ENCODE peak calls at places on chromosomes 5 and 9, in six cellular contexts. One of them, this sample, is unnamed.

GRCh38 chr9:128798896-128799295 is 11.8 kb downstream of the TBC1D13 start:
- DNase-seq in A549: no peak
- DNase-seq in HS-5: no peak
- DNase-seq in activated CD4-positive, alpha-beta T cell treated with anti-CD3 and anti-CD28 coated beads for 36 hours: no peak
- DNase-seq in foreskin fibroblast: no peak
- DNase-seq in HFFc6: no peak
- DNase-seq in this sample: no peak

GRCh38 chr5:19270153-19270552 is 717.8 kb downstream of the CDH18 start:
- DNase-seq in A549: no peak
- DNase-seq in HS-5: no peak
- DNase-seq in activated CD4-positive, alpha-beta T cell treated with anti-CD3 and anti-CD28 coated beads for 36 hours: no peak
- DNase-seq in foreskin fibroblast: no peak
- DNase-seq in HFFc6: no peak
- DNase-seq in this sample: no peak

GRCh38 chr5:138179277-138179857 is 455 bp downstream of the KIF20A start:
- DNase-seq in A549: peak
- DNase-seq in HS-5: no peak
- DNase-seq in activated CD4-positive, alpha-beta T cell treated with anti-CD3 and anti-CD28 coated beads for 36 hours: peak
- DNase-seq in foreskin fibroblast: peak
- DNase-seq in HFFc6: no peak
- DNase-seq in this sample: no peak

GRCh38 chr9:33076031-33076359 is 479 bp downstream of the SMU1 start:
- DNase-seq in A549: no peak
- DNase-seq in HS-5: no peak
- DNase-seq in activated CD4-positive, alpha-beta T cell treated with anti-CD3 and anti-CD28 coated beads for 36 hours: no peak
- DNase-seq in foreskin fibroblast: no peak
- DNase-seq in HFFc6: peak
- DNase-seq in this sample: no peak

GRCh38 chr5:36450229-36451024 is 148.7 kb upstream of the RANBP3L start:
- DNase-seq in A549: no peak
- DNase-seq in HS-5: peak
- DNase-seq in activated CD4-positive, alpha-beta T cell treated with anti-CD3 and anti-CD28 coated beads for 36 hours: no peak
- DNase-seq in foreskin fibroblast: peak
- DNase-seq in HFFc6: peak
- DNase-seq in this sample: peak

GRCh38 chr5:90386099-90386710 is 23.4 kb downstream of the CETN3 start:
- DNase-seq in A549: no peak
- DNase-seq in HS-5: no peak
- DNase-seq in activated CD4-positive, alpha-beta T cell treated with anti-CD3 and anti-CD28 coated beads for 36 hours: no peak
- DNase-seq in foreskin fibroblast: no peak
- DNase-seq in HFFc6: no peak
- DNase-seq in this sample: peak

GRCh38 chr5:1003296-1003937 is 5.2 kb upstream of the NKD2 start:
- DNase-seq in A549: no peak
- DNase-seq in HS-5: peak
- DNase-seq in activated CD4-positive, alpha-beta T cell treated with anti-CD3 and anti-CD28 coated beads for 36 hours: peak
- DNase-seq in foreskin fibroblast: no peak
- DNase-seq in HFFc6: no peak
- DNase-seq in this sample: peak

GRCh38 chr9:98291775-98292174 is 36.3 kb upstream of the TBC1D2 start:
- DNase-seq in A549: no peak
- DNase-seq in HS-5: no peak
- DNase-seq in activated CD4-positive, alpha-beta T cell treated with anti-CD3 and anti-CD28 coated beads for 36 hours: no peak
- DNase-seq in foreskin fibroblast: no peak
- DNase-seq in HFFc6: no peak
- DNase-seq in this sample: no peak

GRCh38 chr5:122126177-122126701 is 3.1 kb upstream of the ZNF474 start:
- DNase-seq in A549: no peak
- DNase-seq in HS-5: no peak
- DNase-seq in activated CD4-positive, alpha-beta T cell treated with anti-CD3 and anti-CD28 coated beads for 36 hours: no peak
- DNase-seq in foreskin fibroblast: peak
- DNase-seq in HFFc6: peak
- DNase-seq in this sample: no peak

GRCh38 chr9:16729656-16730055 is 140.8 kb downstream of the BNC2 start:
- DNase-seq in A549: no peak
- DNase-seq in HS-5: no peak
- DNase-seq in activated CD4-positive, alpha-beta T cell treated with anti-CD3 and anti-CD28 coated beads for 36 hours: no peak
- DNase-seq in foreskin fibroblast: no peak
- DNase-seq in HFFc6: no peak
- DNase-seq in this sample: no peak

GRCh38 chr9:21813575-21814473 is 11.4 kb downstream of the MTAP start:
- DNase-seq in A549: no peak
- DNase-seq in HS-5: no peak
- DNase-seq in activated CD4-positive, alpha-beta T cell treated with anti-CD3 and anti-CD28 coated beads for 36 hours: peak
- DNase-seq in foreskin fibroblast: peak
- DNase-seq in HFFc6: peak
- DNase-seq in this sample: peak

GRCh38 chr5:158837908-158838307 is 261.8 kb downstream of the EBF1 start:
- DNase-seq in A549: no peak
- DNase-seq in HS-5: no peak
- DNase-seq in activated CD4-positive, alpha-beta T cell treated with anti-CD3 and anti-CD28 coated beads for 36 hours: no peak
- DNase-seq in foreskin fibroblast: no peak
- DNase-seq in HFFc6: no peak
- DNase-seq in this sample: no peak

GRCh38 chr5:124236366-124237231 is 509.8 kb downstream of the ZNF608 start:
- DNase-seq in A549: no peak
- DNase-seq in HS-5: no peak
- DNase-seq in activated CD4-positive, alpha-beta T cell treated with anti-CD3 and anti-CD28 coated beads for 36 hours: no peak
- DNase-seq in foreskin fibroblast: peak
- DNase-seq in HFFc6: no peak
- DNase-seq in this sample: no peak

GRCh38 chr5:94674841-94675382 is 56.4 kb downstream of the SLF1 start:
- DNase-seq in A549: no peak
- DNase-seq in HS-5: no peak
- DNase-seq in activated CD4-positive, alpha-beta T cell treated with anti-CD3 and anti-CD28 coated beads for 36 hours: no peak
- DNase-seq in foreskin fibroblast: no peak
- DNase-seq in HFFc6: no peak
- DNase-seq in this sample: no peak

GRCh38 chr5:137648361-137648760 is 87.5 kb downstream of the KLHL3 start:
- DNase-seq in A549: no peak
- DNase-seq in HS-5: no peak
- DNase-seq in activated CD4-positive, alpha-beta T cell treated with anti-CD3 and anti-CD28 coated beads for 36 hours: no peak
- DNase-seq in foreskin fibroblast: no peak
- DNase-seq in HFFc6: no peak
- DNase-seq in this sample: no peak

GRCh38 chr9:112486221-112487007 is at the start of gene KIAA1958:
- DNase-seq in A549: peak
- DNase-seq in HS-5: peak
- DNase-seq in activated CD4-positive, alpha-beta T cell treated with anti-CD3 and anti-CD28 coated beads for 36 hours: peak
- DNase-seq in foreskin fibroblast: peak
- DNase-seq in HFFc6: peak
- DNase-seq in this sample: peak

This sample was measured in kidney glomerular epithelial cell.